ENCODE peak calls at places on chromosomes 11 and 22, in ten cellular contexts. F, D, N, B, S, L, I, H, U and Y are unnamed samples.

GRCh38 chr11:102664001-102664752 is 39.0 kb upstream of the MMP20 start:
- DNase-seq in H (peak; percentile 33), S (no peak), L (no peak), I (no peak), U (no peak), B (no peak), D (no peak), F (no peak), N (no peak), Y (no peak)

GRCh38 chr11:68206211-68206610 is 6.9 kb downstream of the KMT5B start:
- DNase-seq in S (peak; percentile 62), F (peak; percentile 27), L (no peak), U (no peak), B (peak; percentile 69), N (peak; percentile 68), I (no peak), H (peak; percentile 82), D (peak; percentile 60), Y (no peak)

GRCh38 chr22:45317551-45318167 is 7.9 kb downstream of the FAM118A start:
- DNase-seq in U (peak; percentile 37), N (peak; percentile 64), L (peak; percentile 84), I (no peak), D (no peak), S (no peak), B (peak; percentile 37), F (no peak), H (peak; percentile 72), Y (no peak)

GRCh38 chr11:28729339-28729738 is 621.2 kb downstream of the METTL15 start:
- DNase-seq in H (no peak), N (no peak), F (no peak), B (no peak), U (peak; percentile 13), S (no peak), I (no peak), L (no peak), D (no peak), Y (no peak)

GRCh38 chr11:112219476-112220232 is 6.6 kb upstream of the PTS start:
- DNase-seq in F (peak; percentile 70), H (peak; percentile 77), U (peak; percentile 51), D (peak; percentile 76), N (peak; percentile 33), S (peak; percentile 78), I (no peak), B (peak; percentile 81), L (peak; percentile 56), Y (peak; percentile 60)

GRCh38 chr11:119115484-119116234 is 5.7 kb upstream of the HINFP start:
- DNase-seq in H (no peak), D (peak; percentile 33), L (no peak), N (no peak), B (no peak), S (no peak), U (no peak), F (peak; percentile 86), I (peak; percentile 85), Y (no peak)

GRCh38 chr22:26529345-26529744 is 17.1 kb upstream of the TFIP11 start:
- DNase-seq in U (no peak), F (no peak), B (no peak), I (no peak), L (no peak), D (no peak), H (no peak), N (no peak), S (no peak), Y (no peak)

GRCh38 chr11:70788247-70789022 is 390.1 kb downstream of the CTTN start:
- DNase-seq in S (peak; percentile 47), L (no peak), I (no peak), B (peak; percentile 89), D (no peak), F (no peak), U (no peak), N (peak; percentile 83), H (no peak), Y (no peak)

DNA sequence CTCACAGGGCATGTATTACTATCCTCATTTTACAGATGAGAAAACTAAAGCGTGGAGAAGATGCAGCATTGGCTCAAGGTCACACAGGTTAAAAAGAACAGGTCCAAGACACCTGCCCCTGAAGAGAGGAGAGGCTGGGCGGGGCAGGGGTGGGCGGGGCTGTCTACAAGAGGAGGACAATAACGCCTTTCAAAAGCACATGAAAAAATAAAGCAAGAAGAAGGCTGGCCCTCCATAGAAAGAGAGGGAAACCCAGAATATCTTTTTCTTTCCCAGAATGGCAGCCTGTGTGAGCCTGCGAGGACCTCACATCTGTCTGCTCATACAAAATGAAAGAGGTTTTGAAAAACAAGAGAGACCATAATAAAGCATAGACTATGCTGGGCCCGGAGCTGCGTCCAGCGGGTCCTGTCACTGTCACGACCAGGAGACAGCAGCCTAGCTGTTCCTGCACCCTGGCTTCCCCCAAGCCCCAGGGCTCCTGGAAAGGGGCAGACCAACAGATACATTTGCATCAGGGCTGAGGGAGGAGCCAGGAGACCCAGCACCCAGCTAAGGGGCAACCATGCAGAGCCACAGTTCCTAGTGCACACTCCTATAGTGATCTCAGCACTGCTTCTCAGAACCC is 61.6 kb downstream of the DSCAML1 start:
- DNase-seq in H (no peak), N (no peak), S (no peak), F (peak; percentile 47), B (no peak), L (no peak), I (no peak), U (no peak), D (no peak), Y (no peak)
- H3K27ac ChIP-seq in H (no peak overlapping the region), N (no peak overlapping the region), S (no peak overlapping the region), F (no peak overlapping the region), B (no peak overlapping the region), L (no peak overlapping the region), I (no peak overlapping the region), U (no peak overlapping the region), D (no peak overlapping the region), Y (no peak overlapping the region)

GRCh38 chr22:43957871-43958270 is 2.6 kb downstream of the SAMM50 start:
- DNase-seq in S (no peak), D (no peak), L (peak; percentile 19), I (no peak), U (no peak), F (no peak), H (no peak), N (no peak), B (peak; percentile 30), Y (no peak)

GRCh38 chr22:43955883-43956286 is 643 bp downstream of the SAMM50 start:
- DNase-seq in U (no peak), B (no peak), N (no peak), F (no peak), S (no peak), L (no peak), D (no peak), H (no peak), I (no peak), Y (no peak)

GRCh38 chr22:43956805-43957463 is 1.7 kb downstream of the SAMM50 start:
- DNase-seq in D (no peak), F (no peak), U (peak; percentile 33), B (no peak), H (peak; percentile 5), L (no peak), N (no peak), S (no peak), I (no peak), Y (no peak)

GRCh38 chr22:43955040-43955882 is at the start of gene SAMM50:
- DNase-seq in B (peak; percentile 89), S (peak; percentile 28), F (peak; percentile 97), N (peak; percentile 87), D (peak; percentile 90), I (peak; percentile 94), L (peak; percentile 96), U (peak; percentile 88), H (peak; percentile 93), Y (peak; percentile 79)

DNA sequence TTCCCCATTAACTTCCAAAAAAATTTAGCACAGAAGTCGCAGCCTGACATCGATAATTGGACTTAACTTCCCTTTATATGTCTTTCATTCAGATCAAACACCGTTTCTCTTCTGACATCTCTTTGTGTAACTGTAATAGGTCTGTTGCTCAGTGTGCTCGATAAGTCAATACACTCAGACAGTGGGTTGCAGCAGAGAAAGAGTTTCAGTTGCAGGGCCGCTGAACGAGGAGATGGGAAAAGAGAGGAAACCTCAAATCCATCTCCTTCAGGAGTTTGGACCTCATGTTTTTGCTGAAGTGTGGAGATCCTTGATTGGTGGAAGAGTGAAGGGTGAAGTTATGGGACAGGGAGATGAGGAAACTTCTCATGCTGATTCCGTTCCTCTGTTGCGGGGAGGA is 1.1 kb downstream of the SAMM50 start:
- DNase-seq in D (no peak), I (no peak), F (no peak), N (no peak), B (no peak), H (peak; percentile 3), L (no peak), S (no peak), U (no peak), Y (no peak)
- H3K36me3 ChIP-seq in D (no peaks in the 10 kb centered on the region), I (no peaks in the 10 kb centered on the region), F (no peaks in the 10 kb centered on the region), N (peaks cover 3% of the 10 kb centered on the region), B (no peaks in the 10 kb centered on the region), H (no peaks in the 10 kb centered on the region), L (no peaks in the 10 kb centered on the region), S (no peaks in the 10 kb centered on the region), U (no peaks in the 10 kb centered on the region), Y (no peaks in the 10 kb centered on the region)

GRCh38 chr11:61919841-61920631 is 2.7 kb upstream of the RAB3IL1 start:
- DNase-seq in S (no peak), D (no peak), U (no peak), H (peak; percentile 44), L (peak; percentile 62), I (no peak), B (no peak), F (peak; percentile 69), N (no peak), Y (no peak)

GRCh38 chr11:61919113-61919840 is 1.9 kb upstream of the RAB3IL1 start:
- DNase-seq in N (peak; percentile 48), I (no peak), B (no peak), U (no peak), L (peak; percentile 57), S (no peak), F (peak; percentile 68), D (no peak), H (no peak), Y (no peak)

GRCh38 chr11:61923166-61924015 is 6.0 kb upstream of the RAB3IL1 start:
- DNase-seq in H (peak; percentile 83), B (peak; percentile 63), N (no peak), I (no peak), U (peak; percentile 86), D (no peak), L (peak; percentile 95), S (no peak), F (no peak), Y (no peak)

GRCh38 chr11:61922539-61922938 is 5.2 kb upstream of the RAB3IL1 start:
- DNase-seq in I (peak; percentile 72), S (no peak), L (peak; percentile 95), N (peak; percentile 58), H (peak; percentile 79), U (peak; percentile 97), F (no peak), D (no peak), B (peak; percentile 48), Y (no peak)

GRCh38 chr11:61921446-61921845 is 4.1 kb upstream of the RAB3IL1 start:
- DNase-seq in L (no peak), F (no peak), S (no peak), I (no peak), B (no peak), D (no peak), N (no peak), H (no peak), U (peak; percentile 14), Y (no peak)
- H3K27ac ChIP-seq in L (peak overlapping the region; percentile 72), F (no peak overlapping the region), S (no peak overlapping the region), I (no peak overlapping the region), B (no peak overlapping the region), D (no peak overlapping the region), N (no peak overlapping the region), H (no peak overlapping the region), U (peak overlapping the region; percentile 90), Y (no peak overlapping the region)

DNA sequence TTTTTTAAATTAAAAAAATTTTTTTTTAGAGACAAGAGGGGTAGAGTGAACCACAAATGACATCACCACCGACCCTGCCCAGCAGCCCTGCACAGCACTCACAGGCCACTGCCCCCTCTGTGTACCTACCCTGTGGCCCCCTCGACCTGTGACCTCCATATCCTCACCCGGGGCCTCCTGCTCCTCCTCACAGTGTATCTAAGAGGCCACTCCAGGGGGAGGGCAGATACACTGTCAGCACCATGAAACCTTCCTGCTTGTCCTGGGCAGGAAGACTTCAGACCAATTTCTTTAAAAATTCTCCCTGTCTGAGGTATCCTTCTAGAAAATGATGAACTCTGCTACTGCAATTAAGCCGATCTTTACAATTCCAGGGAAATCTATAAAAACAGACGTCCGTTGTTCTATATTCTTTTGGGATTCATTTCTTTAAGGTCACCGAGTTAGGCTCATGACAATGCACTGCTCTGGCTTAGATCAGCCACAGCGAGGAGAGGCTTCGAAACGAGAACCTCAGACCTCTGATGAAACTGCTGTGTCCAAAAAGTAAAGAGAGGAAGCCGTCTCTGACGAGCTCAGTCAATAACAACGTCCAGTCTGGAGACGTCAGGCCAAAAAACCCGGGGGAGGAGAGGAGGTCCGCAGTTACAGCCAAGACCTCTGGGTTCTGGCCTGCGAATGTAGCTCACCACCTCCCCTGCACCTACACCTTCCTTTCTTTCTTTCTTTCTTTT is 17.5 kb downstream of the NFAM1 start:
- DNase-seq in S (no peak), D (no peak), H (no peak), B (no peak), L (no peak), N (no peak), I (no peak), F (no peak), U (no peak), Y (no peak)
- H3K36me3 ChIP-seq in S (no peaks in the 10 kb centered on the region), D (no peaks in the 10 kb centered on the region), H (no peaks in the 10 kb centered on the region), B (no peaks in the 10 kb centered on the region), L (no peaks in the 10 kb centered on the region), N (no peaks in the 10 kb centered on the region), I (no peaks in the 10 kb centered on the region), F (no peaks in the 10 kb centered on the region), U (no peaks in the 10 kb centered on the region), Y (no peaks in the 10 kb centered on the region)